ENCODE peak calls at places on chromosomes 7 and 10, in six cellular contexts. One of them, this sample, is unnamed.

GRCh38 chr7:112421666-112422486 is 28.4 kb upstream of the IFRD1 start:
- DNase-seq in GM12891: no peak
- DNase-seq in K562: no peak
- DNase-seq in GM12878: no peak
- DNase-seq in H1: no peak
- DNase-seq in HepG2: peak; percentile 74
- DNase-seq in this sample: no peak

GRCh38 chr7:139648617-139648932 is 125.1 kb downstream of the CLEC2L start:
- DNase-seq in GM12891: no peak
- DNase-seq in GM12878: no peak
- DNase-seq in K562: no peak
- DNase-seq in H1: no peak
- DNase-seq in HepG2: no peak
- DNase-seq in this sample: no peak

GRCh38 chr10:119595715-119596515 is 849 bp downstream of the TIAL1 start:
- DNase-seq in HepG2: no peak
- DNase-seq in H1: no peak
- DNase-seq in GM12878: no peak
- DNase-seq in GM12891: peak; percentile 37
- DNase-seq in K562: peak; percentile 66
- DNase-seq in this sample: peak; percentile 43

GRCh38 chr10:101111547-101111946 is 19.6 kb upstream of the TLX1 start:
- DNase-seq in K562: no peak
- DNase-seq in GM12878: no peak
- DNase-seq in HepG2: no peak
- DNase-seq in H1: no peak
- DNase-seq in GM12891: no peak
- DNase-seq in this sample: no peak

GRCh38 chr7:130829415-130829814 is 95.4 kb upstream of the KLF14 start:
- DNase-seq in HepG2: no peak
- DNase-seq in K562: no peak
- DNase-seq in H1: no peak
- DNase-seq in GM12878: no peak
- DNase-seq in GM12891: no peak
- DNase-seq in this sample: no peak

GRCh38 chr7:111694376-111694775 is 132.1 kb upstream of the IMMP2L start:
- DNase-seq in H1: no peak
- DNase-seq in K562: no peak
- DNase-seq in HepG2: no peak
- DNase-seq in GM12891: no peak
- DNase-seq in GM12878: no peak
- DNase-seq in this sample: no peak

GRCh38 chr10:119426699-119427098 is 115.8 kb downstream of the RGS10 start:
- DNase-seq in H1: no peak
- DNase-seq in K562: no peak
- DNase-seq in GM12878: no peak
- DNase-seq in GM12891: no peak
- DNase-seq in HepG2: no peak
- DNase-seq in this sample: no peak

GRCh38 chr10:75350791-75351190 is 50.8 kb downstream of the ZNF503 start:
- DNase-seq in GM12878: no peak
- DNase-seq in GM12891: no peak
- DNase-seq in H1: no peak
- DNase-seq in K562: no peak
- DNase-seq in HepG2: no peak
- DNase-seq in this sample: no peak

GRCh38 chr7:11212080-11212711 is 238.5 kb downstream of the PHF14 start:
- DNase-seq in HepG2: peak; percentile 55
- DNase-seq in K562: peak; percentile 55
- DNase-seq in GM12891: peak; percentile 13
- DNase-seq in H1: no peak
- DNase-seq in GM12878: peak; percentile 12
- DNase-seq in this sample: no peak

GRCh38 chr10:118912961-118913360 is 116.6 kb upstream of the NANOS1 start:
- DNase-seq in GM12878: no peak
- DNase-seq in H1: no peak
- DNase-seq in HepG2: peak; percentile 65
- DNase-seq in GM12891: no peak
- DNase-seq in K562: no peak
- DNase-seq in this sample: no peak

GRCh38 chr7:112007185-112007584 is 199.0 kb downstream of the DOCK4 start:
- DNase-seq in GM12878: no peak
- DNase-seq in H1: no peak
- DNase-seq in HepG2: no peak
- DNase-seq in GM12891: no peak
- DNase-seq in K562: no peak
- DNase-seq in this sample: no peak

GRCh38 chr10:52883996-52884871 is 111.7 kb upstream of the MBL2 start:
- DNase-seq in GM12878: peak; percentile 25
- DNase-seq in H1: peak; percentile 85
- DNase-seq in HepG2: peak; percentile 92
- DNase-seq in K562: peak; percentile 29
- DNase-seq in GM12891: peak; percentile 39
- DNase-seq in this sample: peak; percentile 23

GRCh38 chr10:130438861-130439260 is 302.7 kb downstream of the GLRX3 start:
- DNase-seq in H1: no peak
- DNase-seq in GM12891: no peak
- DNase-seq in HepG2: no peak
- DNase-seq in K562: no peak
- DNase-seq in GM12878: no peak
- DNase-seq in this sample: no peak

GRCh38 chr7:79452495-79453265 is 787 bp downstream of the MAGI2 start:
- DNase-seq in HepG2: peak; percentile 60
- DNase-seq in GM12878: no peak
- DNase-seq in GM12891: no peak
- DNase-seq in K562: no peak
- DNase-seq in H1: no peak
- DNase-seq in this sample: no peak

GRCh38 chr7:120404042-120404441 is 131.1 kb downstream of the KCND2 start:
- DNase-seq in K562: no peak
- DNase-seq in H1: no peak
- DNase-seq in GM12878: no peak
- DNase-seq in GM12891: no peak
- DNase-seq in HepG2: no peak
- DNase-seq in this sample: no peak

GRCh38 chr7:155380221-155380861 is 77.6 kb upstream of the EN2 start:
- DNase-seq in HepG2: peak; percentile 59
- DNase-seq in GM12891: peak; percentile 90
- DNase-seq in H1: no peak
- DNase-seq in K562: peak; percentile 95
- DNase-seq in GM12878: no peak
- DNase-seq in this sample: peak; percentile 80

GRCh38 chr10:107517811-107518210 is 353.3 kb upstream of the SORCS1 start:
- DNase-seq in HepG2: no peak
- DNase-seq in GM12878: no peak
- DNase-seq in GM12891: no peak
- DNase-seq in H1: no peak
- DNase-seq in K562: no peak
- DNase-seq in this sample: no peak

GRCh38 chr10:35006836-35007235 is 83.3 kb downstream of the CUL2 start:
- DNase-seq in GM12878: no peak
- DNase-seq in H1: no peak
- DNase-seq in GM12891: no peak
- DNase-seq in K562: no peak
- DNase-seq in HepG2: no peak
- DNase-seq in this sample: no peak

GRCh38 chr10:4103586-4103985 is 318.6 kb upstream of the KLF6 start:
- DNase-seq in H1: no peak
- DNase-seq in HepG2: no peak
- DNase-seq in GM12878: no peak
- DNase-seq in K562: no peak
- DNase-seq in GM12891: no peak
- DNase-seq in this sample: no peak

GRCh38 chr7:34928052-34928451 is 109.2 kb downstream of the DPY19L1 start:
- DNase-seq in K562: peak; percentile 33
- DNase-seq in GM12891: no peak
- DNase-seq in HepG2: peak; percentile 46
- DNase-seq in H1: peak; percentile 56
- DNase-seq in GM12878: no peak
- DNase-seq in this sample: no peak

GRCh38 chr10:93513091-93513490 is 16.7 kb downstream of the CEP55 start:
- DNase-seq in GM12891: no peak
- DNase-seq in H1: no peak
- DNase-seq in HepG2: no peak
- DNase-seq in K562: no peak
- DNase-seq in GM12878: no peak
- DNase-seq in this sample: no peak

GRCh38 chr7:4399121-4399520 is 283.0 kb upstream of the FOXK1 start:
- DNase-seq in GM12891: no peak
- DNase-seq in HepG2: no peak
- DNase-seq in H1: no peak
- DNase-seq in K562: no peak
- DNase-seq in GM12878: no peak
- DNase-seq in this sample: no peak

GRCh38 chr7:92973293-92973731 is 136.9 kb upstream of the CDK6 start:
- DNase-seq in GM12878: no peak
- DNase-seq in GM12891: no peak
- DNase-seq in H1: no peak
- DNase-seq in K562: no peak
- DNase-seq in HepG2: no peak
- DNase-seq in this sample: no peak

GRCh38 chr7:75658369-75658768 is 80.4 kb downstream of the HIP1 start:
- DNase-seq in K562: no peak
- DNase-seq in GM12891: no peak
- DNase-seq in H1: no peak
- DNase-seq in GM12878: no peak
- DNase-seq in HepG2: no peak
- DNase-seq in this sample: no peak

GRCh38 chr7:27167170-27167505 is 1.8 kb upstream of the HOXA9 start:
- DNase-seq in H1: no peak
- DNase-seq in GM12891: no peak
- DNase-seq in GM12878: no peak
- DNase-seq in HepG2: no peak
- DNase-seq in K562: no peak
- DNase-seq in this sample: no peak

GRCh38 chr7:69395072-69395714 is 203.1 kb upstream of the AUTS2 start:
- DNase-seq in GM12878: no peak
- DNase-seq in H1: no peak
- DNase-seq in HepG2: no peak
- DNase-seq in GM12891: no peak
- DNase-seq in K562: no peak
- DNase-seq in this sample: no peak

GRCh38 chr10:97553575-97554100 is 18.9 kb upstream of the ANKRD2 start:
- DNase-seq in K562: peak; percentile 54
- DNase-seq in HepG2: peak; percentile 62
- DNase-seq in GM12891: no peak
- DNase-seq in GM12878: peak; percentile 26
- DNase-seq in H1: no peak
- DNase-seq in this sample: no peak

DNA sequence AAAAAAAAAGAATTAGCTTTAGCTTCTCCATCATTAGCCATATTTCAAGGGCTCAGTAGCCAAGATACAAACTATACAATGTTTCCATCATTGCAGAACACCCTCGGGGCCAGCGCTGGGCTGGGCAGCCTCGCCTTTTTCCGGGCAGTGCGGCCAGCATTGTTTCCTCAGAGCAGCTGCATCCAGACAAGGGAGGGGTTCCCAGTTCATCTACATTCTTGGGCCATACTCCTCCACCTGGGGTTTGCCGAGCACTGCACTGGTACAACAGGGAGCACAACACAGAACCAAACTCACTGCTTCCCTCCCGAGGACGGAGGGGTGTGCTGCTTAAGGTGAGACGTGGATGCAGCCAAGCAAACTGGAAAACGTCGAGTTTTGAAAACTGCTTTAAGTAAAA is 2.4 kb upstream of the PKD1L1 start:
- DNase-seq in GM12878: no peak
- DNase-seq in GM12891: no peak
- DNase-seq in HepG2: no peak
- DNase-seq in H1: no peak
- DNase-seq in K562: no peak
- DNase-seq in this sample: no peak
- TF ChIP-seq POLR2AphosphoS5 in GM12878: no peak
- TF ChIP-seq POLR2AphosphoS5 in GM12891: no peak
- TF ChIP-seq POLR2AphosphoS5 in HepG2: no peak
- TF ChIP-seq POLR2AphosphoS5 in H1: no peak
- TF ChIP-seq POLR2AphosphoS5 in K562: no peak
- TF ChIP-seq POLR2AphosphoS5 in this sample: no peak

GRCh38 chr10:103841519-103841918 is 13.9 kb downstream of the SH3PXD2A start:
- DNase-seq in GM12878: no peak
- DNase-seq in H1: no peak
- DNase-seq in GM12891: no peak
- DNase-seq in HepG2: no peak
- DNase-seq in K562: no peak
- DNase-seq in this sample: no peak

GRCh38 chr10:103839513-103839864 is 15.9 kb downstream of the SH3PXD2A start:
- DNase-seq in K562: peak; percentile 14
- DNase-seq in HepG2: no peak
- DNase-seq in H1: no peak
- DNase-seq in GM12891: no peak
- DNase-seq in GM12878: no peak
- DNase-seq in this sample: no peak

GRCh38 chr10:103839867-103840746 is 15.3 kb downstream of the SH3PXD2A start:
- DNase-seq in K562: no peak
- DNase-seq in H1: no peak
- DNase-seq in HepG2: no peak
- DNase-seq in GM12891: no peak
- DNase-seq in GM12878: no peak
- DNase-seq in this sample: no peak

GRCh38 chr10:103838851-103839512 is 16.4 kb downstream of the SH3PXD2A start:
- DNase-seq in GM12878: no peak
- DNase-seq in K562: no peak
- DNase-seq in H1: no peak
- DNase-seq in HepG2: no peak
- DNase-seq in GM12891: no peak
- DNase-seq in this sample: no peak

DNA sequence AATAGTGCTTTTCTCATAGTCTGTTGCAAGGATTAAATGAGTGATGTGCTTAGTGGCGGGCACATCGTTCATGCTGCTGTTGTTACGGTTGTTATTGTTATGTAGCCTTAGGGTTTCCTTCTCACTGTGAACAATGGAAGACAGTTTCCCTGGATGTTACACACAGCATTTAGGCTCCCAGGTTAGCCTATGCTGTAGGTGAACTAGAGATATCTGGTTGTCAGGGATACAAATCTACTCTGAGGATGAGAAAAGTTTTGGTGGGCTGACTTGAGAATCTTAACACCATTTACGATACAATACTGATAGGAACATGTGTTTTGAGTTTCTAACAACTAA is 14.7 kb downstream of the SH3PXD2A start:
- DNase-seq in GM12891: no peak
- DNase-seq in GM12878: no peak
- DNase-seq in K562: no peak
- DNase-seq in HepG2: no peak
- DNase-seq in H1: no peak
- DNase-seq in this sample: no peak
- TF ChIP-seq POLR2A in GM12891: no peak
- TF ChIP-seq POLR2A in GM12878: no peak
- TF ChIP-seq POLR2A in K562: no peak
- TF ChIP-seq POLR2A in HepG2: no peak
- TF ChIP-seq POLR2A in H1: no peak
- TF ChIP-seq POLR2A in this sample: no peak

GRCh38 chr10:11153766-11154165 is 136.1 kb downstream of the CELF2 start:
- DNase-seq in K562: no peak
- DNase-seq in HepG2: no peak
- DNase-seq in GM12878: no peak
- DNase-seq in H1: no peak
- DNase-seq in GM12891: no peak
- DNase-seq in this sample: no peak
- TF ChIP-seq TAF1 in K562: no peak
- TF ChIP-seq TAF1 in HepG2: no peak
- TF ChIP-seq TAF1 in GM12878: no peak
- TF ChIP-seq TAF1 in H1: no peak
- TF ChIP-seq TAF1 in GM12891: no peak
- TF ChIP-seq TAF1 in this sample: no peak

GRCh38 chr7:101201695-101202602 is 1.1 kb upstream of the MOGAT3 start:
- DNase-seq in GM12878: no peak
- DNase-seq in GM12891: no peak
- DNase-seq in H1: no peak
- DNase-seq in K562: peak; percentile 18
- DNase-seq in HepG2: peak; percentile 48
- DNase-seq in this sample: no peak
- TF ChIP-seq POLR2AphosphoS5 in GM12878: no peak
- TF ChIP-seq POLR2AphosphoS5 in GM12891: no peak
- TF ChIP-seq POLR2AphosphoS5 in H1: no peak
- TF ChIP-seq POLR2AphosphoS5 in K562: no peak
- TF ChIP-seq POLR2AphosphoS5 in HepG2: peak; percentile 52
- TF ChIP-seq POLR2AphosphoS5 in this sample: no peak